ENCODE peak calls at places on chromosomes 2 and 18, in five cellular contexts. M, C, T, A and Z are unnamed samples.

GRCh38 chr2:95334916-95335641 is 37.9 kb downstream of the KCNIP3 start:
- DNase-seq in M (no peak), C (no peak), T (peak), A (no peak), Z (no peak)

GRCh38 chr18:3623769-3624545 is 174.0 kb downstream of the TGIF1 start:
- DNase-seq in M (no peak), C (peak), T (peak), A (no peak), Z (peak)

GRCh38 chr2:66888791-66889631 is 454.1 kb downstream of the MEIS1 start:
- DNase-seq in M (no peak), C (no peak), T (peak), A (no peak), Z (no peak)

GRCh38 chr2:67156796-67157195 is 240.3 kb upstream of the ETAA1 start:
- DNase-seq in M (no peak), C (no peak), T (peak), A (no peak), Z (no peak)

GRCh38 chr2:42984081-42984480 is 191.7 kb upstream of the HAAO start:
- DNase-seq in M (no peak), C (peak), T (no peak), A (no peak), Z (no peak)

GRCh38 chr2:177746358-177746757 is 326.2 kb downstream of the PDE11A start:
- DNase-seq in M (no peak), C (no peak), T (no peak), A (no peak), Z (no peak)

GRCh38 chr18:58481321-58482180 is 147.3 kb downstream of the ALPK2 start:
- DNase-seq in M (no peak), C (no peak), T (no peak), A (no peak), Z (no peak)

GRCh38 chr2:86285981-86286380 is 51.4 kb downstream of the REEP1 start:
- DNase-seq in M (no peak), C (no peak), T (no peak), A (no peak), Z (no peak)

GRCh38 chr18:55234366-55235093 is 275.3 kb upstream of the CCDC68 start:
- DNase-seq in M (peak), C (peak), T (peak), A (peak), Z (peak)

GRCh38 chr2:36441816-36442215 is 86.2 kb downstream of the CRIM1 start:
- DNase-seq in M (no peak), C (no peak), T (peak), A (no peak), Z (no peak)

GRCh38 chr18:62977512-62977911 is 262.2 kb downstream of the PHLPP1 start:
- DNase-seq in M (no peak), C (no peak), T (peak), A (no peak), Z (no peak)

GRCh38 chr2:42057159-42057901 is 9.5 kb downstream of the PKDCC start:
- DNase-seq in M (no peak), C (no peak), T (no peak), A (no peak), Z (no peak)

GRCh38 chr2:134070281-134070731 is 183.6 kb upstream of the MGAT5 start:
- DNase-seq in M (no peak), C (no peak), T (peak), A (no peak), Z (no peak)

GRCh38 chr2:181546086-181546485 is 88.9 kb downstream of the ITGA4 start:
- DNase-seq in M (no peak), C (no peak), T (peak), A (no peak), Z (no peak)

GRCh38 chr18:23716516-23716915 is 27.3 kb downstream of the LAMA3 start:
- DNase-seq in M (no peak), C (no peak), T (peak), A (no peak), Z (no peak)

GRCh38 chr18:11482271-11482670 is 127.1 kb upstream of the SLC35G4 start:
- DNase-seq in M (no peak), C (no peak), T (no peak), A (no peak), Z (no peak)

GRCh38 chr2:119700866-119701265 is 21.9 kb downstream of the TMEM177 start:
- DNase-seq in M (no peak), C (no peak), T (no peak), A (no peak), Z (no peak)

GRCh38 chr2:146147448-146148012 is 1627.6 kb upstream of the ZEB2 start:
- DNase-seq in M (no peak), C (no peak), T (no peak), A (no peak), Z (no peak)

GRCh38 chr2:48144777-48145176 is 238.5 kb upstream of the FBXO11 start:
- DNase-seq in M (no peak), C (no peak), T (peak), A (no peak), Z (no peak)

GRCh38 chr2:101717041-101717817 is 19.7 kb downstream of the MAP4K4 start:
- DNase-seq in M (no peak), C (no peak), T (no peak), A (no peak), Z (no peak)

GRCh38 chr2:32755666-32756065 is 127.8 kb downstream of the TTC27 start:
- DNase-seq in M (no peak), C (no peak), T (no peak), A (no peak), Z (no peak)

GRCh38 chr2:18664421-18664820 is 75.1 kb upstream of the NT5C1B start:
- DNase-seq in M (no peak), C (no peak), T (no peak), A (no peak), Z (no peak)

GRCh38 chr2:218470454-218470853 is 51.5 kb downstream of the VIL1 start:
- DNase-seq in M (no peak), C (no peak), T (no peak), A (no peak), Z (no peak)

GRCh38 chr18:54679318-54680149 is 88.5 kb downstream of the DYNAP start:
- DNase-seq in M (peak), C (no peak), T (peak), A (peak), Z (peak)

GRCh38 chr2:48109491-48110204 is 203.3 kb upstream of the FBXO11 start:
- DNase-seq in M (no peak), C (no peak), T (no peak), A (no peak), Z (no peak)